ENCODE peak calls at places on chromosomes 16 and 17, in nine cellular contexts. Y, B, I, Q, M, X, F, E and C are unnamed samples.

GRCh38 chr16:477758-478157 is 49.8 kb upstream of the CAPN15 start:
- DNase-seq in M (no peak), F (no peak), E (no peak), Y (no peak), B (no peak), Q (no peak), I (peak; percentile 89), X (no peak), C (no peak)

GRCh38 chr17:72588961-72589360 is 468.1 kb downstream of the SOX9 start:
- DNase-seq in F (peak; percentile 98), X (no peak), I (no peak), Y (no peak), Q (no peak), E (no peak), B (peak; percentile 64), M (no peak), C (no peak)

GRCh38 chr16:50315346-50315997 is 49.1 kb downstream of the ADCY7 start:
- DNase-seq in Y (no peak), X (no peak), Q (no peak), E (peak; percentile 3), I (no peak), F (no peak), B (no peak), M (no peak), C (no peak)

GRCh38 chr17:39461911-39462641 is 790 bp downstream of the CDK12 start:
- DNase-seq in E (no peak), X (no peak), M (peak; percentile 85), B (peak; percentile 34), Y (peak; percentile 42), F (no peak), Q (peak; percentile 54), I (peak; percentile 57), C (no peak)

GRCh38 chr16:57544129-57544653 is 1.7 kb downstream of the ADGRG5 start:
- DNase-seq in F (no peak), X (no peak), Q (no peak), M (no peak), B (no peak), I (no peak), E (no peak), Y (peak; percentile 94), C (no peak)

GRCh38 chr16:78768723-78769122 is 669.3 kb downstream of the WWOX start:
- DNase-seq in X (no peak), F (no peak), B (no peak), M (no peak), Q (no peak), E (peak; percentile 18), Y (no peak), I (no peak), C (peak; percentile 19)

GRCh38 chr17:28363776-28364650 is 986 bp downstream of the SEBOX start:
- DNase-seq in B (no peak), I (no peak), Q (no peak), M (no peak), F (no peak), Y (no peak), E (no peak), X (no peak), C (no peak)

GRCh38 chr16:15435216-15435864 is 952 bp downstream of the BMERB1 start:
- DNase-seq in I (no peak), B (no peak), E (no peak), X (no peak), M (peak; percentile 67), Y (no peak), Q (peak; percentile 2), F (peak; percentile 24), C (no peak)

GRCh38 chr17:72534265-72534664 is 413.4 kb downstream of the SOX9 start:
- DNase-seq in X (no peak), M (no peak), F (no peak), E (no peak), Q (no peak), Y (no peak), B (no peak), I (no peak), C (no peak)

GRCh38 chr17:7842950-7843535 is 9.0 kb downstream of the KDM6B start:
- DNase-seq in F (peak; percentile 96), X (no peak), Q (peak; percentile 41), M (peak; percentile 88), B (peak; percentile 54), Y (peak; percentile 34), I (peak; percentile 88), E (no peak), C (no peak)

GRCh38 chr17:33124185-33124584 is 132.5 kb downstream of the SPACA3 start:
- DNase-seq in Q (no peak), I (no peak), E (no peak), X (no peak), B (no peak), M (no peak), Y (no peak), F (no peak), C (no peak)

GRCh38 chr17:58520843-58521430 is 6.5 kb upstream of the MTMR4 start:
- DNase-seq in M (peak; percentile 49), B (no peak), Q (no peak), E (no peak), X (no peak), I (no peak), F (peak; percentile 10), Y (peak; percentile 38), C (no peak)

GRCh38 chr16:27974896-27975540 is 88.5 kb downstream of the GSG1L start:
- DNase-seq in Y (no peak), Q (no peak), I (no peak), X (no peak), B (no peak), M (no peak), F (no peak), E (no peak), C (no peak)

GRCh38 chr16:23131841-23132576 is 17.2 kb downstream of the USP31 start:
- DNase-seq in B (no peak), F (no peak), Y (no peak), E (no peak), I (no peak), X (no peak), Q (peak; percentile 14), M (peak; percentile 59), C (no peak)

GRCh38 chr17:41308918-41309359 is at the start of gene KRTAP16-1:
- DNase-seq in M (no peak), X (peak; percentile 14), B (no peak), F (no peak), Q (no peak), I (no peak), Y (no peak), E (peak; percentile 52), C (no peak)

GRCh38 chr16:89670496-89671431 is 13.1 kb downstream of the SPATA33 start:
- DNase-seq in Q (no peak), F (peak; percentile 47), B (no peak), X (no peak), E (no peak), M (peak; percentile 43), I (no peak), Y (peak; percentile 22), C (no peak)

GRCh38 chr16:87392823-87393679 is 915 bp downstream of the MAP1LC3B start:
- DNase-seq in E (peak; percentile 49), M (peak; percentile 68), I (peak; percentile 72), X (no peak), B (peak; percentile 11), F (peak; percentile 63), Y (peak; percentile 6), Q (peak; percentile 44), C (peak; percentile 24)

GRCh38 chr17:55296699-55297098 is 31.9 kb downstream of the HLF start:
- DNase-seq in F (no peak), M (no peak), X (no peak), Y (no peak), E (no peak), I (no peak), Q (no peak), B (no peak), C (no peak)

GRCh38 chr17:16322636-16323035 is 30.6 kb downstream of the CENPV start:
- DNase-seq in B (no peak), M (peak; percentile 69), F (no peak), E (no peak), Y (no peak), X (no peak), Q (no peak), I (no peak), C (no peak)

GRCh38 chr16:8655184-8655717 is 19.2 kb upstream of the ABAT start:
- DNase-seq in X (no peak), E (peak; percentile 54), F (peak; percentile 56), Y (peak; percentile 51), I (no peak), M (no peak), Q (no peak), B (no peak), C (no peak)

GRCh38 chr16:30764816-30765465 is 2.8 kb downstream of the RNF40 start:
- DNase-seq in F (no peak), Y (no peak), X (no peak), E (no peak), Q (no peak), I (no peak), B (no peak), M (no peak), C (no peak)

GRCh38 chr16:78292726-78293380 is 193.4 kb downstream of the WWOX start:
- DNase-seq in B (no peak), F (peak; percentile 51), Y (no peak), X (no peak), M (no peak), I (no peak), E (no peak), Q (no peak), C (no peak)

GRCh38 chr17:67854378-67854777 is 29.1 kb downstream of the BPTF start:
- DNase-seq in X (no peak), E (no peak), Y (no peak), B (no peak), Q (no peak), I (no peak), F (no peak), M (no peak), C (no peak)

GRCh38 chr17:16987830-16988601 is 16.1 kb upstream of the TNFRSF13B start:
- DNase-seq in M (peak; percentile 61), Y (peak; percentile 11), I (peak; percentile 84), X (no peak), F (peak; percentile 60), Q (peak; percentile 39), B (no peak), E (peak; percentile 78), C (peak; percentile 43)